ENCODE peak calls at places on chromosomes 3 and 15, in four cellular contexts. One of them, this sample, is unnamed.

GRCh38 chr15:75900577-75900976 is 3.1 kb upstream of the FBXO22 start:
- DNase-seq in bronchial epithelial cell: no peak
- DNase-seq in hepatocyte: no peak
- DNase-seq in astrocyte of the spinal cord: no peak
- DNase-seq in this sample: no peak

GRCh38 chr3:151383956-151384355 is 597 bp downstream of the P2RY12 start:
- DNase-seq in bronchial epithelial cell: no peak
- DNase-seq in hepatocyte: no peak
- DNase-seq in astrocyte of the spinal cord: no peak
- DNase-seq in this sample: no peak

GRCh38 chr3:138493804-138494606 is 59.6 kb downstream of the ESYT3 start:
- DNase-seq in bronchial epithelial cell: peak; percentile 85
- DNase-seq in hepatocyte: no peak
- DNase-seq in astrocyte of the spinal cord: peak; percentile 49
- DNase-seq in this sample: peak; percentile 75

GRCh38 chr3:189139631-189140030 is 32.1 kb upstream of the TPRG1 start:
- DNase-seq in bronchial epithelial cell: no peak
- DNase-seq in hepatocyte: no peak
- DNase-seq in astrocyte of the spinal cord: no peak
- DNase-seq in this sample: no peak

GRCh38 chr3:69855436-69856162 is 116.3 kb downstream of the MITF start:
- DNase-seq in bronchial epithelial cell: no peak
- DNase-seq in hepatocyte: peak; percentile 41
- DNase-seq in astrocyte of the spinal cord: peak; percentile 44
- DNase-seq in this sample: peak; percentile 37

GRCh38 chr15:40046721-40047412 is 7.9 kb upstream of the SRP14 start:
- DNase-seq in bronchial epithelial cell: peak; percentile 94
- DNase-seq in hepatocyte: no peak
- DNase-seq in astrocyte of the spinal cord: peak; percentile 78
- DNase-seq in this sample: peak; percentile 87

GRCh38 chr3:30167511-30168135 is 438.8 kb upstream of the TGFBR2 start:
- DNase-seq in bronchial epithelial cell: peak; percentile 21
- DNase-seq in hepatocyte: no peak
- DNase-seq in astrocyte of the spinal cord: peak; percentile 63
- DNase-seq in this sample: peak; percentile 15

GRCh38 chr3:20682573-20682972 is 496.6 kb upstream of the SGO1 start:
- DNase-seq in bronchial epithelial cell: peak; percentile 34
- DNase-seq in hepatocyte: no peak
- DNase-seq in astrocyte of the spinal cord: peak; percentile 79
- DNase-seq in this sample: no peak

GRCh38 chr15:71044006-71044405 is 71.3 kb upstream of the THSD4 start:
- DNase-seq in bronchial epithelial cell: peak; percentile 88
- DNase-seq in hepatocyte: no peak
- DNase-seq in astrocyte of the spinal cord: peak; percentile 35
- DNase-seq in this sample: peak; percentile 79

GRCh38 chr3:113223831-113224240 is 12.5 kb downstream of the BOC start:
- DNase-seq in bronchial epithelial cell: no peak
- DNase-seq in hepatocyte: no peak
- DNase-seq in astrocyte of the spinal cord: no peak
- DNase-seq in this sample: no peak

GRCh38 chr3:134320749-134321148 is 53.5 kb downstream of the AMOTL2 start:
- DNase-seq in bronchial epithelial cell: peak; percentile 85
- DNase-seq in hepatocyte: no peak
- DNase-seq in astrocyte of the spinal cord: peak; percentile 44
- DNase-seq in this sample: peak; percentile 86

GRCh38 chr3:177928156-177928555 is 608.1 kb upstream of the KCNMB2 start:
- DNase-seq in bronchial epithelial cell: peak; percentile 87
- DNase-seq in hepatocyte: no peak
- DNase-seq in astrocyte of the spinal cord: peak; percentile 59
- DNase-seq in this sample: peak; percentile 85

GRCh38 chr15:49199666-49200065 is 29.6 kb downstream of the GALK2 start:
- DNase-seq in bronchial epithelial cell: no peak
- DNase-seq in hepatocyte: no peak
- DNase-seq in astrocyte of the spinal cord: no peak
- DNase-seq in this sample: no peak

GRCh38 chr3:158167737-158168469 is 58.0 kb downstream of the RSRC1 start:
- DNase-seq in bronchial epithelial cell: peak; percentile 97
- DNase-seq in hepatocyte: peak; percentile 5
- DNase-seq in astrocyte of the spinal cord: peak; percentile 96
- DNase-seq in this sample: peak; percentile 95

GRCh38 chr15:25789206-25789605 is 73.9 kb downstream of the ATP10A start:
- DNase-seq in bronchial epithelial cell: no peak
- DNase-seq in hepatocyte: no peak
- DNase-seq in astrocyte of the spinal cord: no peak
- DNase-seq in this sample: no peak

GRCh38 chr3:120203016-120203415 is 82.0 kb downstream of the GPR156 start:
- DNase-seq in bronchial epithelial cell: peak; percentile 62
- DNase-seq in hepatocyte: peak; percentile 54
- DNase-seq in astrocyte of the spinal cord: peak; percentile 62
- DNase-seq in this sample: peak; percentile 65

GRCh38 chr3:5010140-5010539 is 30.9 kb downstream of the BHLHE40 start:
- DNase-seq in bronchial epithelial cell: no peak
- DNase-seq in hepatocyte: no peak
- DNase-seq in astrocyte of the spinal cord: no peak
- DNase-seq in this sample: no peak
- TF ChIP-seq CTCF in bronchial epithelial cell: no peak
- TF ChIP-seq CTCF in hepatocyte: no peak
- TF ChIP-seq CTCF in astrocyte of the spinal cord: no peak
- TF ChIP-seq CTCF in this sample: no peak

GRCh38 chr3:78035020-78035660 is 995.2 kb downstream of the ROBO2 start:
- DNase-seq in bronchial epithelial cell: no peak
- DNase-seq in hepatocyte: peak; percentile 11
- DNase-seq in astrocyte of the spinal cord: no peak
- DNase-seq in this sample: no peak
- H3K4me3 ChIP-seq in bronchial epithelial cell: no peak overlapping the region
- H3K4me3 ChIP-seq in hepatocyte: no peak overlapping the region
- H3K4me3 ChIP-seq in astrocyte of the spinal cord: no peak overlapping the region
- H3K4me3 ChIP-seq in this sample: no peak overlapping the region

GRCh38 chr15:33701304-33701696 is 267.0 kb upstream of the CHRM5 start:
- DNase-seq in bronchial epithelial cell: no peak
- DNase-seq in hepatocyte: no peak
- DNase-seq in astrocyte of the spinal cord: no peak
- DNase-seq in this sample: peak; percentile 24
- TF ChIP-seq CTCF in bronchial epithelial cell: peak; percentile 23
- TF ChIP-seq CTCF in hepatocyte: no peak
- TF ChIP-seq CTCF in astrocyte of the spinal cord: peak; percentile 39
- TF ChIP-seq CTCF in this sample: peak; percentile 38

DNA sequence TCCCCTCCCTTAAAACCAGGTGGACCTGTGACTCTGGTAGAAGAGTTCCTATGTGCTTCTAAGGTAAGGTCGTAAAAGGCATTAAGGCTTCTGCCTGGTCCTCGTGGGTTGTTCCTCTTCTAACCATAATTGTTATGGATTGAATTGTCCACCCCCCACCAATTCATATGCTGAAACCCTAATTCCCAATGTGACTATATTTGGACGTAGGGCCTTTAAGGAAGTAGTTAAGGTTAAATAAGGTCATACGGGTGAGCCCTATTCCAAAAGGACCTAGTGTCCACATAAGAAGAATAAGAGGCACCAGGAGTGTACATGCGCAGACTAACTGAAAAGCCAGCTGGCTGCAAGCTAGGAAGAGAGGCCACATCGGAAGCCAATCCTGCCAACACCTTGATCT is 1.9 kb downstream of the ADPGK start:
- DNase-seq in bronchial epithelial cell: no peak
- DNase-seq in hepatocyte: no peak
- DNase-seq in astrocyte of the spinal cord: no peak
- DNase-seq in this sample: no peak
- H3K4me3 ChIP-seq in bronchial epithelial cell: no peak overlapping the region
- H3K4me3 ChIP-seq in hepatocyte: no peak overlapping the region
- H3K4me3 ChIP-seq in astrocyte of the spinal cord: no peak overlapping the region
- H3K4me3 ChIP-seq in this sample: no peak overlapping the region

This sample was measured in epithelial cell of esophagus.